ENCODE peak calls at places on chromosomes 16 and 17, in nine cellular contexts. K is sigmoid colon; V is CD8-positive, alpha-beta T cell; B is neural crest cell; P is heart left ventricle; C is choroid plexus epithelial cell; Z is A549; M is thoracic aorta; I is BJ. W is an unnamed sample.

GRCh38 chr17:5788266-5788900 is 204.1 kb upstream of the NLRP1 start:
- DNase-seq in B (no peak), K (no peak), Z (no peak), P (no peak), I (no peak), C (no peak), M (no peak), V (no peak), W (no peak)

GRCh38 chr17:9037741-9038140 is 16.4 kb downstream of the NTN1 start:
- DNase-seq in B (no peak), K (no peak), M (no peak), V (no peak), Z (no peak), P (no peak), C (no peak), I (no peak), W (no peak)

GRCh38 chr16:52705192-52705591 is 158.2 kb upstream of the TOX3 start:
- DNase-seq in K (no peak), M (no peak), C (no peak), Z (no peak), V (no peak), B (no peak), I (no peak), P (no peak), W (no peak)

GRCh38 chr17:38969281-38969680 is 2.1 kb upstream of the FBXO47 start:
- DNase-seq in B (no peak), P (no peak), M (no peak), I (no peak), V (no peak), Z (no peak), K (no peak), C (no peak), W (no peak)

GRCh38 chr16:54928016-54928356 is 2.7 kb upstream of the IRX5 start:
- DNase-seq in K (no peak), Z (no peak), M (no peak), I (no peak), C (peak), P (no peak), V (no peak), B (peak), W (no peak)

GRCh38 chr16:5633845-5634440 is 536.3 kb upstream of the EEF2KMT start:
- DNase-seq in V (no peak), P (no peak), B (no peak), C (peak), M (no peak), Z (peak), I (no peak), K (no peak), W (no peak)

GRCh38 chr17:82655038-82655479 is 6.8 kb upstream of the WDR45B start:
- DNase-seq in K (no peak), M (no peak), I (no peak), V (no peak), Z (no peak), B (no peak), P (peak), C (peak), W (no peak)

GRCh38 chr17:7716901-7717755 is at the start of gene DNAH2:
- DNase-seq in Z (peak), C (peak), I (peak), B (peak), V (no peak), M (peak), K (peak), P (peak), W (peak)

GRCh38 chr16:68399456-68399855 is 48.9 kb downstream of the SMPD3 start:
- DNase-seq in I (no peak), B (no peak), P (no peak), V (no peak), C (peak), M (no peak), K (no peak), Z (no peak), W (no peak)

GRCh38 chr16:82639666-82640336 is 13.0 kb downstream of the CDH13 start:
- DNase-seq in Z (peak), M (no peak), I (no peak), C (peak), B (peak), K (peak), P (peak), V (no peak), W (peak)

GRCh38 chr17:27158390-27158789 is 135.5 kb upstream of the WSB1 start:
- DNase-seq in C (no peak), M (no peak), B (no peak), P (no peak), I (no peak), K (no peak), V (no peak), Z (no peak), W (no peak)

GRCh38 chr17:34706029-34706428 is 126.6 kb downstream of the TMEM132E start:
- DNase-seq in V (no peak), K (no peak), I (no peak), P (no peak), M (no peak), C (peak), Z (no peak), B (peak), W (peak)

GRCh38 chr17:74865504-74866197 is 6.0 kb upstream of the GRIN2C start:
- DNase-seq in B (no peak), P (no peak), Z (no peak), K (no peak), V (no peak), M (no peak), C (no peak), I (no peak), W (no peak)

GRCh38 chr16:13077816-13078215 is 176.4 kb downstream of the SHISA9 start:
- DNase-seq in V (no peak), K (no peak), C (no peak), Z (no peak), B (no peak), I (no peak), P (no peak), M (no peak), W (no peak)

GRCh38 chr17:2337811-2338657 is 733 bp downstream of the SGSM2 start:
- DNase-seq in C (peak), K (peak), B (peak), I (no peak), V (peak), M (no peak), P (peak), Z (peak), W (peak)

GRCh38 chr17:21213491-21214014 is 408 bp downstream of the TMEM11 start:
- DNase-seq in B (no peak), V (no peak), K (peak), C (peak), I (no peak), M (no peak), Z (peak), P (no peak), W (peak)

GRCh38 chr17:52134641-52135040 is 23.9 kb downstream of the CA10 start:
- DNase-seq in M (no peak), C (no peak), K (no peak), I (no peak), P (no peak), Z (no peak), B (no peak), V (no peak), W (no peak)

GRCh38 chr17:27808629-27809028 is 8.3 kb upstream of the NOS2 start:
- DNase-seq in M (no peak), C (no peak), K (no peak), Z (no peak), V (no peak), P (no peak), I (no peak), B (no peak), W (no peak)

GRCh38 chr16:81642943-81643342 is 136.1 kb upstream of the PLCG2 start:
- DNase-seq in Z (no peak), M (no peak), P (no peak), I (no peak), V (no peak), C (no peak), K (no peak), B (no peak), W (no peak)

GRCh38 chr17:29112780-29113295 is 67.4 kb downstream of the MYO18A start:
- DNase-seq in P (peak), M (no peak), I (no peak), Z (no peak), C (no peak), K (no peak), V (no peak), B (no peak), W (no peak)

GRCh38 chr17:19343256-19343630 is 19.3 kb downstream of the B9D1 start:
- DNase-seq in M (no peak), I (no peak), V (no peak), P (no peak), Z (no peak), B (no peak), K (peak), C (no peak), W (no peak)

GRCh38 chr16:30541502-30542329 is 7.1 kb upstream of the ZNF747 start:
- DNase-seq in M (no peak), B (no peak), K (no peak), Z (no peak), I (no peak), C (peak), V (no peak), P (no peak), W (no peak)

GRCh38 chr16:51822471-51822870 is 671.4 kb upstream of the SALL1 start:
- DNase-seq in Z (no peak), C (no peak), M (no peak), I (no peak), P (no peak), K (no peak), B (no peak), V (no peak), W (no peak)

GRCh38 chr17:40433551-40434384 is 9.5 kb upstream of the IGFBP4 start:
- DNase-seq in I (no peak), M (no peak), K (peak), Z (peak), B (no peak), P (no peak), C (peak), V (no peak), W (no peak)

GRCh38 chr17:879546-879945 is 97.4 kb downstream of the MRM3 start:
- DNase-seq in B (peak), P (peak), C (peak), V (peak), K (peak), M (peak), Z (peak), I (no peak), W (peak)

GRCh38 chr17:64732336-64733006 is 70.4 kb upstream of the SMURF2 start:
- DNase-seq in B (no peak), I (no peak), Z (peak), V (no peak), P (peak), M (no peak), C (peak), K (no peak), W (no peak)

GRCh38 chr17:28385037-28385797 is 13.7 kb downstream of the SARM1 start:
- DNase-seq in K (no peak), M (no peak), Z (no peak), B (no peak), C (no peak), P (no peak), I (no peak), V (no peak), W (no peak)

GRCh38 chr17:72432143-72432604 is 311.4 kb downstream of the SOX9 start:
- DNase-seq in M (no peak), K (no peak), P (no peak), I (no peak), C (peak), B (no peak), Z (no peak), V (no peak), W (no peak)

GRCh38 chr16:80899804-80900592 is 95.6 kb upstream of the CDYL2 start:
- DNase-seq in I (no peak), M (peak), Z (no peak), B (no peak), K (peak), V (no peak), C (peak), P (peak), W (no peak)

GRCh38 chr17:6503641-6504195 is 52.6 kb downstream of the PITPNM3 start:
- DNase-seq in B (no peak), K (peak), Z (no peak), I (no peak), C (no peak), P (no peak), V (no peak), M (no peak), W (no peak)

GRCh38 chr16:31301708-31302400 is 42.1 kb downstream of the ITGAM start:
- DNase-seq in B (no peak), P (no peak), V (no peak), C (peak), Z (peak), K (no peak), I (no peak), M (no peak), W (no peak)

GRCh38 chr17:7425756-7426155 is 340 bp downstream of the SPEM2 start:
- DNase-seq in I (no peak), P (no peak), Z (no peak), C (no peak), B (no peak), V (no peak), K (no peak), M (no peak), W (no peak)

GRCh38 chr16:77759821-77760220 is 28.5 kb upstream of the VAT1L start:
- DNase-seq in B (no peak), C (peak), P (no peak), V (no peak), I (no peak), Z (no peak), M (no peak), K (no peak), W (no peak)

GRCh38 chr16:26598061-26598460 is 468.7 kb upstream of the C16orf82 start:
- DNase-seq in Z (no peak), I (no peak), M (no peak), P (no peak), V (peak), K (no peak), C (peak), B (no peak), W (no peak)

GRCh38 chr17:14736631-14737030 is 435.8 kb downstream of the HS3ST3B1 start:
- DNase-seq in M (no peak), P (no peak), V (no peak), I (no peak), C (no peak), K (no peak), B (no peak), Z (no peak), W (no peak)

GRCh38 chr17:14741516-14741915 is 440.6 kb downstream of the HS3ST3B1 start:
- DNase-seq in Z (peak), M (no peak), B (no peak), K (no peak), P (no peak), C (peak), I (no peak), V (no peak), W (no peak)

GRCh38 chr17:14739656-14740431 is 439.0 kb downstream of the HS3ST3B1 start:
- DNase-seq in I (no peak), Z (no peak), M (no peak), P (no peak), B (no peak), K (no peak), V (no peak), C (no peak), W (no peak)

GRCh38 chr17:14738652-14738988 is 437.7 kb downstream of the HS3ST3B1 start:
- DNase-seq in B (no peak), V (no peak), K (no peak), M (no peak), I (no peak), P (no peak), Z (peak), C (no peak), W (no peak)

DNA sequence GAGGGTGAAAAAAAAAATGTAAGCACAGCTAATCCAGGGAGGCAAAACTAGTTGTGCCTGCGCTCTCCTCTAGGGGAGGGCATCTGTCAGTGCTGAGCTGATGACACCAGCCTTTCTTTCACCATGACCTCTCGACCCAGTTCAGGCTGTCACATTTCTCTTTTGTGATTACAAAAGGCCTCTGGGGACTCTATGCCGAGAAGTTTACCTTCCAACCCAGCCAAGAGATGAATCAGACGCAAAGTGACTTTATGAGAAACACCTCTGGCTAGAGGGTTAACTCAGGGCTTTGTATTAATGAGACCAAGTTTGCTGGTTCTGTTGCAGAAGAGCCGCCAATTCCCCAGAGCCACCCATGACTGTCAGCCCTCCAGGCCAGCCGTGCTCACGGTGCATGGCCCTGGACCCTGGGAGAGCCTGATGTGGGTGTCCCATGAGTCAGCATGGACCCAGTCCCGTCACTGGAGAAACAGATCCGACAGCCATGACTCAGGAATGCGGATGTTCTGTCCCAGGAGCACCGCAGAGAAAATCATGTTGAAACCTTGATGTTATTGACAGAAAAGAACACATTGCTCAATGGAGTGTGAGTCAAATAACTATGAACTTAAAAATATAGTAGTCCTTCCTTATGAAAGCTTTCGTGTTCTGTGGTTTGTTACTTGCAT is 437.2 kb downstream of the HS3ST3B1 start:
- DNase-seq in Z (peak), C (peak), B (peak), I (peak), V (no peak), M (peak), K (peak), P (peak), W (no peak)
- TF ChIP-seq CTCF in Z (peak), C (peak), B (peak), I (peak), V (no peak), M (no peak), K (no peak), P (no peak), W (peak)

GRCh38 chr17:76000016-76000754 is 470 bp upstream of the CDK3 start:
- DNase-seq in K (no peak), M (no peak), P (peak), C (peak), V (peak), B (peak), I (no peak), Z (peak), W (peak)

GRCh38 chr17:75998327-75998795 is 2.3 kb upstream of the CDK3 start:
- DNase-seq in I (no peak), K (no peak), C (no peak), B (no peak), P (peak), V (no peak), Z (no peak), M (no peak), W (no peak)

GRCh38 chr17:76002100-76002499 is 1.4 kb downstream of the CDK3 start:
- DNase-seq in Z (no peak), B (no peak), C (no peak), V (no peak), M (no peak), P (no peak), I (no peak), K (no peak), W (no peak)

GRCh38 chr17:76003915-76004314 is 3.3 kb downstream of the CDK3 start:
- DNase-seq in P (no peak), B (no peak), Z (no peak), M (no peak), K (no peak), C (no peak), I (no peak), V (no peak), W (no peak)

GRCh38 chr17:76000755-76001521 is at the start of gene CDK3:
- DNase-seq in V (no peak), K (no peak), P (peak), C (no peak), Z (no peak), B (no peak), M (no peak), I (no peak), W (no peak)
- TF ChIP-seq CTCF in V (no peak), K (no peak), P (no peak), C (no peak), Z (peak), B (peak), M (no peak), I (no peak), W (peak)

DNA sequence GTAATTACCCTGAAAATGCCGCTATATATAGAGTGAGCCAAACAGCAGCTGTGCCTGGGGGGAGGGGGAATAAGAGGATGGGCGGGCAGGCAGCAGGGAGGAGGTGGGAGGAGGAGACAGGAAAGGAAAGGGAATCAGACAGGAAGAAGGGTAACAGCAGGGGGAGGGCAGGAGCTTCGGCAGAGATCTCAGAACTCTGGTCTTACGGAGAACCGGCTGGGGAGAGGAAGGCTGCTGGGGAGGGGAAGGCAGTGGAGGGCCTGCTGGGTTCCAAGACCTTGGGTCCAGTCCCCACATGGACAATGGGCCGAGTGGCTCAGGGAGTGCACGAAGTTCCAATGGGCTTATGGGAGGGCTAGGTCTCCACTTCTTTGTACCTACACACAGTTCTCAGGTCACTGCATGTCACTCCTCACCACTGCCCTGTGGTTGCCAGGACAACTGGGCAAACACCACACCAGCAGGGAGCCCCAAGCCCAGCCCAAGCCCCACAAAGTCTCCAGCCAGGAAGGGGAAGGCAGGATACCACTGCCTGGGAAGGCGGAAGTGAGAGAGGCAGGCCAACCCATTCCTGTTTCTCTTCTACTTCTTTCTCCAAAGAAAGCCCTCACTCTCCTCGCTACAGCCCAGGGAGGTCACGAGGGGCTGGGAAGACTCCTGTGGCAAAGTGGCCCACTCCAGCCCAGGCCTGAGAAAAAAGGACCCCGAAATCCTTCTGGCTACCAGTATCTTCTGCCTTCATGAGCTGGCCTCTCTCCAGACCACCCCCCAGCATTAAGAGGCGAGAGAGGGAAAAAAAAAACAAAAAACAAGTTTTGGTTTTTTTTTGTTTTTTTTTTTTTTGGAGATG is 25.3 kb downstream of the G6PC3 start:
- DNase-seq in B (peak), C (peak), P (peak), Z (peak), I (peak), K (peak), M (no peak), V (no peak), W (peak)
- TF ChIP-seq CTCF in B (no peak), C (peak), P (peak), Z (no peak), I (peak), K (no peak), M (no peak), V (no peak), W (no peak)

GRCh38 chr16:72149676-72150464 is 22.1 kb downstream of the PMFBP1 start:
- DNase-seq in M (no peak), Z (no peak), V (no peak), K (no peak), P (no peak), B (no peak), I (no peak), C (no peak), W (no peak)
- TF ChIP-seq CTCF in M (no peak), Z (no peak), V (no peak), K (no peak), P (no peak), B (no peak), I (no peak), C (no peak), W (peak)

GRCh38 chr17:78986048-78986648 is 6.4 kb upstream of the LGALS3BP start:
- DNase-seq in Z (no peak), I (no peak), V (peak), K (no peak), C (peak), B (no peak), P (no peak), M (no peak), W (no peak)
- TF ChIP-seq CTCF in Z (no peak), I (peak), V (peak), K (no peak), C (peak), B (no peak), P (peak), M (no peak), W (peak)

GRCh38 chr16:74724820-74725549 is 24.3 kb upstream of the MLKL start:
- DNase-seq in I (peak), B (peak), M (no peak), Z (no peak), C (peak), K (no peak), V (no peak), P (no peak), W (no peak)
- TF ChIP-seq CTCF in I (peak), B (no peak), M (peak), Z (no peak), C (peak), K (no peak), V (no peak), P (no peak), W (no peak)

W was measured in progenitor cell of endocrine pancreas.